ENCODE peak calls at places on chromosomes 7 and 10, in seven cellular contexts. T is stomach, D is sigmoid colon, H is HCT116, M is transverse colon, U is prostate gland, Q is spleen. W is an unnamed sample.

GRCh38 chr10:126397640-126398382 is 9.5 kb upstream of the ADAM12 start:
- DNase-seq in Q (no peak), U (no peak), D (no peak), M (no peak), H (no peak), T (no peak), W (no peak)

GRCh38 chr10:120963053-120963533 is 111.9 kb downstream of the WDR11 start:
- DNase-seq in Q (no peak), T (no peak), D (no peak), M (peak; percentile 11), U (no peak), H (no peak), W (no peak)

GRCh38 chr7:31192996-31193395 is 140.9 kb downstream of the ADCYAP1R1 start:
- DNase-seq in D (no peak), M (peak; percentile 31), U (peak; percentile 33), Q (no peak), H (peak; percentile 36), T (peak; percentile 73), W (peak; percentile 12)

GRCh38 chr10:126661356-126661755 is 9.1 kb downstream of the C10orf90 start:
- DNase-seq in T (no peak), U (no peak), M (no peak), Q (no peak), D (no peak), H (no peak), W (no peak)

GRCh38 chr7:80361948-80362347 is 149.9 kb downstream of the GNAT3 start:
- DNase-seq in H (no peak), Q (no peak), M (no peak), D (no peak), T (no peak), U (no peak), W (no peak)

GRCh38 chr7:47596502-47597202 is 14.7 kb upstream of the TNS3 start:
- DNase-seq in H (no peak), T (peak; percentile 40), M (no peak), U (no peak), Q (no peak), D (peak; percentile 91), W (no peak)

GRCh38 chr7:103521917-103522316 is 75.9 kb upstream of the SLC26A5 start:
- DNase-seq in H (no peak), T (no peak), D (no peak), U (no peak), M (no peak), Q (no peak), W (no peak)

GRCh38 chr10:110032801-110033723 is 25.3 kb downstream of the ADD3 start:
- DNase-seq in D (no peak), T (peak; percentile 55), M (no peak), Q (no peak), H (no peak), U (peak; percentile 48), W (no peak)

DNA sequence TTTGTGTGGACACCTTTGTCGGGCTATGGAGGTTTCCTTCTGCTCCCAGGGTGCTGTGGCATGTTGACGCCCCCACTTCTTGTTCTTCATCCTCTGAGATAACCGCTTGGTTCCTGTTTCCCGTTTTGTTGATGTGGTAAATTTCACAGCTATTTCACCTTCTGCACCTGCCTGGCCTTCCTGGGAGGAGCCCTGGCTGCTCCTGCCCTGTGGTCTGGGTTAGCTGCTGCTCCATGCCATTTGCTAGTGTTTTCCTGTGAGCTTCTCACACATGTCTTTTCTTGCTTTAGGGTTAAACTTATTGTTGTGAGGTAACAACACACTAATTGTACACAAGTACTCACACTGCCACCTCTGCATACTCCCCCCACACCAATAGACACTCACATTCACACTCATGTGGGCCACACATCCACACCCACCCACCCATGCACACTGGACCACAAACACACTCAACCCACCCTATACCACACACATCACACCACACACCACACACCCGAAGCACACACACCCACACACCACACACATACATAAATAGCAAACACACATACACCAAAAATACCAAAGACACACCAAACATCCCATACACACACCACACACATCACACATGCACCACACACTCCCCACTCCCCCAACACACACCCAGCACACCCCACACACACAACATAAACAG is 46.6 kb upstream of the MSMB start:
- DNase-seq in T (no peak), Q (no peak), U (no peak), M (no peak), D (no peak), H (no peak), W (no peak)
- TF ChIP-seq POLR2AphosphoS5 in T (no peak), Q (peak; percentile 22), U (no peak), M (no peak), D (no peak), H (no peak), W (no peak)

GRCh38 chr7:2732388-2732787 is 44.4 kb downstream of the AMZ1 start:
- DNase-seq in Q (peak; percentile 21), M (no peak), T (peak; percentile 11), U (no peak), D (no peak), H (no peak), W (no peak)

GRCh38 chr7:2734761-2735571 is 47.0 kb downstream of the AMZ1 start:
- DNase-seq in H (no peak), M (peak; percentile 41), Q (peak; percentile 85), T (peak; percentile 26), U (no peak), D (peak; percentile 89), W (no peak)

GRCh38 chr7:2734084-2734601 is 46.1 kb downstream of the AMZ1 start:
- DNase-seq in Q (peak; percentile 62), T (peak; percentile 18), D (peak; percentile 64), M (no peak), U (no peak), H (no peak), W (no peak)

GRCh38 chr7:2730846-2731770 is 43.1 kb downstream of the AMZ1 start:
- DNase-seq in M (no peak), D (peak; percentile 66), H (no peak), U (no peak), Q (peak; percentile 51), T (peak; percentile 22), W (no peak)

GRCh38 chr7:2732959-2733584 is 45.1 kb downstream of the AMZ1 start:
- DNase-seq in D (peak; percentile 91), H (no peak), M (peak; percentile 46), T (peak; percentile 74), Q (peak; percentile 67), U (peak; percentile 89), W (no peak)
- TF ChIP-seq POLR2AphosphoS5 in D (peak; percentile 53), H (no peak), M (no peak), T (no peak), Q (peak; percentile 66), U (peak; percentile 94), W (no peak)

DNA sequence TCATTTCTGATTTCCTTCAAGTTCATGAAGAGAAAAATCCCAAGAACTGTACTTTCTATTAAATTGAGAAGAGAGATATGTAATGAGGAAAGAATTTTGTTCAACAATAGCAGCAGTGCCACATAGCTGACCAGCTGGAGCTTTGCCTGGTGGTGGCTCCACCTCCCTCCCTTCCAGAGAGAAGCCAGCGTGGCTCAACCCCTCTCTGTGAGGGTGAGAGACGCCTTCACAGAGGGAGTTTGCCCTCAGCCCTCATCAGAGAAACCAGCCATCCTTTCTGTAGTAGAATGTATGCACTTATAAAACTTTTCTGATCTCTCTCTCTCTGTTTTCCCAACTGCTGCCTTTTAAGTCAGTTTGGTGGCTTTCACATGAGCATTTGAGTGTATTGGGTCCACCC is 20.5 kb upstream of the COL1A2 start:
- DNase-seq in T (peak; percentile 36), H (no peak), Q (no peak), D (peak; percentile 94), U (no peak), M (peak; percentile 61), W (no peak)
- TF ChIP-seq POLR2AphosphoS5 in T (peak; percentile 23), H (no peak), Q (peak; percentile 65), D (peak; percentile 90), U (peak; percentile 33), M (peak; percentile 66), W (no peak)

GRCh38 chr7:2558620-2559282 is at the start of gene IQCE:
- DNase-seq in H (peak; percentile 73), T (peak; percentile 96), U (peak; percentile 84), Q (peak; percentile 99), D (peak; percentile 97), M (peak; percentile 95), W (peak; percentile 81)
- TF ChIP-seq POLR2AphosphoS5 in H (peak; percentile 37), T (peak; percentile 56), U (peak; percentile 95), Q (peak; percentile 85), D (peak; percentile 56), M (peak; percentile 51), W (no peak)

GRCh38 chr10:132321726-132322125 is 10.3 kb upstream of the LRRC27 start:
- DNase-seq in Q (peak; percentile 44), U (no peak), M (no peak), H (no peak), D (peak; percentile 50), T (no peak), W (no peak)

GRCh38 chr10:132325969-132326889 is 5.8 kb upstream of the LRRC27 start:
- DNase-seq in M (no peak), T (no peak), H (no peak), Q (no peak), D (peak; percentile 35), U (no peak), W (no peak)

GRCh38 chr10:132319853-132320669 is 11.9 kb upstream of the LRRC27 start:
- DNase-seq in T (no peak), U (no peak), M (no peak), H (no peak), Q (peak; percentile 49), D (no peak), W (peak; percentile 68)

GRCh38 chr10:132322621-132323048 is 9.4 kb upstream of the LRRC27 start:
- DNase-seq in T (no peak), U (no peak), H (no peak), Q (no peak), M (no peak), D (peak; percentile 52), W (no peak)

GRCh38 chr10:132320776-132321469 is 11.1 kb upstream of the LRRC27 start:
- DNase-seq in Q (peak; percentile 47), U (no peak), T (no peak), M (no peak), H (no peak), D (no peak), W (no peak)
- TF ChIP-seq POLR2AphosphoS5 in Q (no peak), U (no peak), T (no peak), M (no peak), H (no peak), D (no peak), W (no peak)

DNA sequence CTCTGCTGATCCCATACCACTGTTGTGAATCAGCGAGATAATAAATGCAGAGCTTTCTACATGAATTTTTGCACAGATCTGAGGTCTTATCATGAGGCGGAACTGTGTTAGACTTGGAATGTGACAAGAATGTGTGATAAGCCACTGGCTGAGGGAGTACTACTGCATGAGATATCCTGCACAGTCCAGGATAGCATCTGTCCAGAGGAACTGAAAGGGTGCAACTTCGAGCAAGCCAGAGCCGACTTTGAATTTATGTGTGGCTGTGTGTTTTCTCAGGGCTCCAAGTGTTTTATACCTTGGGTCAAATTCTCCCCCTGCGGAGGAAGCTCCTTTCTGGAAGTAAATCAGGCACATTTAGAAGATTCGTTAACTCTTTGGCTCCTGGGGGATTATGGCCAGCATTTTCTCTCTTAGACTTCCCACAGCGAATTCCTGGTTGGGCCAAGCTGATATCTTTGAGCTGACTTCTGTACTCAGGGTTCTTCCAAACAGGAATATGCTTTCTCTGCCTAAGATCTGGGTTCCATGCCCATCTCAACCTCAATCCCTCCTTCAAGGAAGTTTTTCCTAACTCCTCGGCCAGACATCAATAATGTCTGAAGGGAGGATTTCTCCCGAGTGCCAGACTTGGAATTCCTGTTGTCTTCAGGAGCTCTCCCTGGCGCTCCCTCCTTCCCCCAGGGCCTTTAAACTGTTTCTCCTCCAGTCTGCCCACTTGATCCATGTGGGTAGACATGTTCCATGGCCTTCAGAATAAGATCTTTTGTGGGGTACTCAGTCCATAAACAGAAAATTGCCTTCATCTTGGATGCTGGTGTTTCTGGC is 2.5 kb upstream of the MEST start:
- DNase-seq in T (no peak), H (no peak), D (no peak), U (no peak), M (no peak), Q (no peak), W (no peak)
- TF ChIP-seq POLR2AphosphoS5 in T (no peak), H (no peak), D (no peak), U (no peak), M (no peak), Q (no peak), W (no peak)